ENCODE peak calls at places on chromosomes 2 and 18, in five cellular contexts. One of them, this sample, is unnamed. For H3K4me1, the result is how much of the 10 kb centered on the place peaks cover.

GRCh38 chr2:148122788-148123187 is 101.9 kb downstream of the MBD5 start:
- DNase-seq in GM23338: no peak
- DNase-seq in Peyer's patch: no peak
- DNase-seq in body of pancreas: no peak
- DNase-seq in K562: no peak
- DNase-seq in this sample: no peak

GRCh38 chr2:11710632-11711381 is 35.6 kb upstream of the LPIN1 start:
- DNase-seq in GM23338: no peak
- DNase-seq in Peyer's patch: no peak
- DNase-seq in body of pancreas: no peak
- DNase-seq in K562: no peak
- DNase-seq in this sample: no peak

GRCh38 chr2:9146656-9147055 is 60.0 kb upstream of the ASAP2 start:
- DNase-seq in GM23338: no peak
- DNase-seq in Peyer's patch: no peak
- DNase-seq in body of pancreas: no peak
- DNase-seq in K562: no peak
- DNase-seq in this sample: no peak

GRCh38 chr2:8620611-8621382 is 61.1 kb upstream of the ID2 start:
- DNase-seq in GM23338: no peak
- DNase-seq in Peyer's patch: peak
- DNase-seq in body of pancreas: no peak
- DNase-seq in K562: no peak
- DNase-seq in this sample: no peak

GRCh38 chr2:161171595-161171929 is 11.3 kb downstream of the TANK start:
- DNase-seq in GM23338: no peak
- DNase-seq in Peyer's patch: no peak
- DNase-seq in body of pancreas: no peak
- DNase-seq in K562: peak
- DNase-seq in this sample: no peak

GRCh38 chr2:19648583-19648982 is 253.2 kb downstream of the TTC32 start:
- DNase-seq in GM23338: no peak
- DNase-seq in Peyer's patch: no peak
- DNase-seq in body of pancreas: no peak
- DNase-seq in K562: no peak
- DNase-seq in this sample: peak

GRCh38 chr2:55364189-55365055 is 55.2 kb downstream of the CCDC88A start:
- DNase-seq in GM23338: no peak
- DNase-seq in Peyer's patch: no peak
- DNase-seq in body of pancreas: peak
- DNase-seq in K562: no peak
- DNase-seq in this sample: no peak

GRCh38 chr2:44005831-44006230 is 10.0 kb upstream of the LRPPRC start:
- DNase-seq in GM23338: no peak
- DNase-seq in Peyer's patch: no peak
- DNase-seq in body of pancreas: no peak
- DNase-seq in K562: no peak
- DNase-seq in this sample: no peak

GRCh38 chr2:101328474-101329007 is 20.0 kb upstream of the RNF149 start:
- DNase-seq in GM23338: no peak
- DNase-seq in Peyer's patch: peak
- DNase-seq in body of pancreas: peak
- DNase-seq in K562: no peak
- DNase-seq in this sample: no peak

GRCh38 chr18:37322497-37323035 is 243.0 kb downstream of the CELF4 start:
- DNase-seq in GM23338: peak
- DNase-seq in Peyer's patch: no peak
- DNase-seq in body of pancreas: peak
- DNase-seq in K562: peak
- DNase-seq in this sample: no peak

GRCh38 chr2:74130211-74130995 is 17.3 kb downstream of the BOLA3 start:
- DNase-seq in GM23338: peak
- DNase-seq in Peyer's patch: no peak
- DNase-seq in body of pancreas: no peak
- DNase-seq in K562: no peak
- DNase-seq in this sample: no peak

GRCh38 chr2:31401580-31401979 is 13.0 kb downstream of the XDH start:
- DNase-seq in GM23338: no peak
- DNase-seq in Peyer's patch: no peak
- DNase-seq in body of pancreas: no peak
- DNase-seq in K562: no peak
- DNase-seq in this sample: no peak

GRCh38 chr18:59352250-59352855 is 6.7 kb downstream of the LMAN1 start:
- DNase-seq in GM23338: no peak
- DNase-seq in Peyer's patch: no peak
- DNase-seq in body of pancreas: no peak
- DNase-seq in K562: no peak
- DNase-seq in this sample: no peak

GRCh38 chr2:114769110-114769509 is 326.7 kb downstream of the DPP10 start:
- DNase-seq in GM23338: peak
- DNase-seq in Peyer's patch: no peak
- DNase-seq in body of pancreas: no peak
- DNase-seq in K562: no peak
- DNase-seq in this sample: no peak

GRCh38 chr2:148021059-148021985 is at the start of gene MBD5:
- DNase-seq in GM23338: peak
- DNase-seq in Peyer's patch: peak
- DNase-seq in body of pancreas: peak
- DNase-seq in K562: peak
- DNase-seq in this sample: no peak

GRCh38 chr2:170493698-170494097 is 221.4 kb upstream of the SP5 start:
- DNase-seq in GM23338: no peak
- DNase-seq in Peyer's patch: no peak
- DNase-seq in body of pancreas: no peak
- DNase-seq in K562: no peak
- DNase-seq in this sample: no peak

GRCh38 chr2:230267556-230267955 is 42.0 kb downstream of the SP140 start:
- DNase-seq in GM23338: no peak
- DNase-seq in Peyer's patch: no peak
- DNase-seq in body of pancreas: no peak
- DNase-seq in K562: no peak
- DNase-seq in this sample: no peak

GRCh38 chr2:18753722-18754121 is 164.4 kb upstream of the NT5C1B start:
- DNase-seq in GM23338: no peak
- DNase-seq in Peyer's patch: no peak
- DNase-seq in body of pancreas: no peak
- DNase-seq in K562: no peak
- DNase-seq in this sample: no peak

GRCh38 chr18:51066273-51066672 is 36.3 kb downstream of the SMAD4 start:
- DNase-seq in GM23338: no peak
- DNase-seq in Peyer's patch: no peak
- DNase-seq in body of pancreas: no peak
- DNase-seq in K562: no peak
- DNase-seq in this sample: no peak

GRCh38 chr2:240527153-240527750 is 30.5 kb downstream of the ANKMY1 start:
- DNase-seq in GM23338: no peak
- DNase-seq in Peyer's patch: no peak
- DNase-seq in body of pancreas: no peak
- DNase-seq in K562: no peak
- DNase-seq in this sample: no peak

GRCh38 chr2:127134833-127135830 is 28.2 kb upstream of the BIN1 start:
- DNase-seq in GM23338: no peak
- DNase-seq in Peyer's patch: no peak
- DNase-seq in body of pancreas: peak
- DNase-seq in K562: peak
- DNase-seq in this sample: no peak

GRCh38 chr2:9710311-9710710 is 79.5 kb upstream of the YWHAQ start:
- DNase-seq in GM23338: no peak
- DNase-seq in Peyer's patch: peak
- DNase-seq in body of pancreas: no peak
- DNase-seq in K562: no peak
- DNase-seq in this sample: no peak

GRCh38 chr2:196184919-196185318 is 13.5 kb upstream of the STK17B start:
- DNase-seq in GM23338: no peak
- DNase-seq in Peyer's patch: no peak
- DNase-seq in body of pancreas: no peak
- DNase-seq in K562: no peak
- DNase-seq in this sample: no peak

GRCh38 chr2:135963841-135964240 is 21.6 kb downstream of the DARS1 start:
- DNase-seq in GM23338: no peak
- DNase-seq in Peyer's patch: no peak
- DNase-seq in body of pancreas: no peak
- DNase-seq in K562: no peak
- DNase-seq in this sample: no peak

GRCh38 chr2:173326806-173327205 is 27.9 kb upstream of the CDCA7 start:
- DNase-seq in GM23338: no peak
- DNase-seq in Peyer's patch: no peak
- DNase-seq in body of pancreas: no peak
- DNase-seq in K562: no peak
- DNase-seq in this sample: no peak

GRCh38 chr2:10380048-10380926 is 67.8 kb downstream of the ODC1 start:
- DNase-seq in GM23338: no peak
- DNase-seq in Peyer's patch: peak
- DNase-seq in body of pancreas: no peak
- DNase-seq in K562: no peak
- DNase-seq in this sample: no peak

GRCh38 chr18:49875783-49876182 is 62.5 kb upstream of the ACAA2 start:
- DNase-seq in GM23338: no peak
- DNase-seq in Peyer's patch: no peak
- DNase-seq in body of pancreas: no peak
- DNase-seq in K562: no peak
- DNase-seq in this sample: no peak

GRCh38 chr2:38597115-38597514 is 5.6 kb downstream of the HNRNPLL start:
- DNase-seq in GM23338: no peak
- DNase-seq in Peyer's patch: no peak
- DNase-seq in body of pancreas: no peak
- DNase-seq in K562: no peak
- DNase-seq in this sample: no peak
- H3K4me1 ChIP-seq in GM23338: under half
- H3K4me1 ChIP-seq in Peyer's patch: under half
- H3K4me1 ChIP-seq in body of pancreas: under half
- H3K4me1 ChIP-seq in K562: under half
- H3K4me1 ChIP-seq in this sample: half or more

GRCh38 chr2:109373791-109374547 is 239.8 kb downstream of the SEPTIN10 start:
- DNase-seq in GM23338: no peak
- DNase-seq in Peyer's patch: peak
- DNase-seq in body of pancreas: no peak
- DNase-seq in K562: no peak
- DNase-seq in this sample: no peak

GRCh38 chr2:109371481-109372170 is 242.1 kb downstream of the SEPTIN10 start:
- DNase-seq in GM23338: no peak
- DNase-seq in Peyer's patch: peak
- DNase-seq in body of pancreas: no peak
- DNase-seq in K562: no peak
- DNase-seq in this sample: no peak

GRCh38 chr2:109372171-109372568 is 241.6 kb downstream of the SEPTIN10 start:
- DNase-seq in GM23338: no peak
- DNase-seq in Peyer's patch: peak
- DNase-seq in body of pancreas: no peak
- DNase-seq in K562: no peak
- DNase-seq in this sample: no peak

GRCh38 chr2:109374548-109375130 is 239.1 kb downstream of the SEPTIN10 start:
- DNase-seq in GM23338: no peak
- DNase-seq in Peyer's patch: peak
- DNase-seq in body of pancreas: no peak
- DNase-seq in K562: no peak
- DNase-seq in this sample: no peak

DNA sequence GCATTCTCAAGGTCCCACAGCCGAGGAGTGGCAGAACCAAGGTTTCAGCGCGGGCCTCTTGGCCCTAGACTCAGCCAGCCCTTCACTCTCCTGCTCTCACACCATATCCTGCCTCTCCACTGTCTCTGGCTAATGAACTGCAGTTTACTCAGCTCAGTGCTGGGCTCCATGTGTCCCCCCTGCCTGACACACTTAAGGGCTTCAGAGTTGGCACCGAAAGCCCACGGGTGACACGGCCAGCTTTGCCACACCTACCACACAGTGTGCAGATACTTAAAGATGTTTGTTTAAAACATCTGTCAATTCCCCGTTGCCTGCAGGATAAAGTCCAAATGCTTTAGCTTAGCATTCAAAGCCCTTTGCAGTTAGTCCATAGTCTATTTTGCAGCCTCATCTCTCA is 241.2 kb downstream of the SEPTIN10 start:
- DNase-seq in GM23338: no peak
- DNase-seq in Peyer's patch: peak
- DNase-seq in body of pancreas: no peak
- DNase-seq in K562: no peak
- DNase-seq in this sample: no peak
- H3K4me3 ChIP-seq in GM23338: no peak
- H3K4me3 ChIP-seq in Peyer's patch: no peak
- H3K4me3 ChIP-seq in body of pancreas: no peak
- H3K4me3 ChIP-seq in K562: no peak
- H3K4me3 ChIP-seq in this sample: no peak

DNA sequence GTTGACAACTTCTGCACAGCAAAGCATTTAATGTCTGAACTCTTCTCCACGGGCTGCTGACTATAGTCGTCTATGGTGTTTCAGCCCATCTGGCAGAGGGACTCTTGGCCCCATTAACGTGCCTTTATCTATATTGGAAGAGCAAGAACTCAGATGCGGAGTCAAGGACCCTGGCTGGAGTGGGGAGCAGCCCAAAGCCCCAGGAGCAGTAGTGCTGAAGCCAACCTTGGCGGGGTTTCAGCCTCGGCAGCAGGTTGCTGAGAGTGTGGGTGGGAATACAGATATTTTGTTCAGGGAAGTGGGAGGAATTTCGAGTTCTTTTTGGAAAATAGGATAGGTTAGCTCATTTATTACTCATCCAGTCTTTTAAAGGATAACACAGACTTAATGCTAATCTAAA is 34.2 kb downstream of the TMEM17 start:
- DNase-seq in GM23338: no peak
- DNase-seq in Peyer's patch: no peak
- DNase-seq in body of pancreas: no peak
- DNase-seq in K562: no peak
- DNase-seq in this sample: peak
- H3K4me1 ChIP-seq in GM23338: under half
- H3K4me1 ChIP-seq in Peyer's patch: under half
- H3K4me1 ChIP-seq in body of pancreas: under half
- H3K4me1 ChIP-seq in K562: under half
- H3K4me1 ChIP-seq in this sample: half or more

DNA sequence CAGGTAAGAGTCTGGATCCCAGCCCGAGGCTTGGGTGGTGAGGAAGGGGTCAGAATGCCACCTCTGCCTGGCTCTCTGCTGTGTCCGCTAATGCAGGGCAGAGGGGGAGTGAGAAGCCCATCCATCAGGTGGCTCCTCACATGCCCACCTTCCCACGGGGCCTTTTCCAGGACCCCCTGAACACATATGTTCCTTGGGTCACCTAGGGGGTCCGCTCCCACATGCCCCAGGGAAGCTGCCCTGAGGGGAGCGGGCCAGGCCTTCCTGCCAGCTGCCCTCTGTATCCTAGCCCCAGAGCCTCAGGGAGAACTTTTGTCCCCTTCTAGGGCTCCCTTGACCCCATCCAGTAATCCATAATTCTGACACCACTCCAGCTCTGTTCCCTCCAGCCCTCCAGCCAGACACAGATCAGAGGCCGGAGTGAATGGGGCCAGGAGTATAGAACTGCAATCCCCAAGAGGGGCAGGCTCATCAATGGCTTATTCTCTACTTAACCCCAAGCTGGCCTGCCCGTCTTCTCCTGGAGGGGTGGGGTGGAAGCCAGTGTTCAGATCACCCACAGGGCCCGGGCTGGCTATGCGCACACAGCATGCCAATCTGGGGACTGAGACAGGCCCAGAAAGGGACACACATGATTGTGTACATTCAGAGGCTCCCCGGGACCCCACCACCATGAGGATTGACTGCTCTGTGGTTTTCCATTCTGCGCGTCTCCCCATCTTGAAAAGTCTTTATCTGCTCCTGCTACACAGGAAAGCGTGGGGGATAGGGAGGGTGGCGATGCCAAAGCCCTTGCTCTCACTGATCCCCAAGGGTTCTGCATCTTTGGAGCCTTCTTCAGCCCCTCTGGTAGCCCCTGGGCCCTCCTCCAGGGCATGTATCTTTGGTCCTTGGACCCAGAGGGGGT is 1.1 kb downstream of the EMILIN1 start:
- DNase-seq in GM23338: no peak
- DNase-seq in Peyer's patch: no peak
- DNase-seq in body of pancreas: no peak
- DNase-seq in K562: no peak
- DNase-seq in this sample: no peak
- H3K4me3 ChIP-seq in GM23338: no peak
- H3K4me3 ChIP-seq in Peyer's patch: peak
- H3K4me3 ChIP-seq in body of pancreas: no peak
- H3K4me3 ChIP-seq in K562: no peak
- H3K4me3 ChIP-seq in this sample: peak

This sample was measured in left ventricle myocardium inferior.